ENCODE peak calls at places on chromosome 20, in five cellular contexts. G, E, Y, M and Q are unnamed samples.
A peak's percentile ranks its signal among the peaks of the same experiment; 100 is the strongest.

GRCh38 chr20:40339661-40340449 is 349.2 kb downstream of the MAFB start:
- DNase-seq in Y (no peak), G (no peak), E (no peak), M (no peak), Q (peak; percentile 93)

GRCh38 chr20:1524004-1524403 is 32.8 kb upstream of the SIRPB2 start:
- DNase-seq in Y (no peak), E (no peak), G (no peak), M (peak; percentile 40), Q (peak; percentile 98)

GRCh38 chr20:50120935-50121693 is 8.2 kb upstream of the UBE2V1 start:
- DNase-seq in E (peak; percentile 79), M (peak; percentile 67), Y (no peak), G (peak; percentile 84), Q (peak; percentile 74)

GRCh38 chr20:58547527-58548475 is 32.6 kb upstream of the APCDD1L start:
- DNase-seq in M (peak; percentile 49), E (no peak), Y (no peak), G (no peak), Q (no peak)

GRCh38 chr20:60000271-60001026 is 42.2 kb downstream of the CDH26 start:
- DNase-seq in E (no peak), G (no peak), Y (no peak), M (no peak), Q (peak; percentile 21)

GRCh38 chr20:32316667-32317066 is 39.2 kb downstream of the KIF3B start:
- DNase-seq in E (no peak), Y (no peak), M (no peak), G (no peak), Q (no peak)

GRCh38 chr20:50019466-50020256 is 36.9 kb downstream of the SNAI1 start:
- DNase-seq in G (no peak), M (no peak), E (no peak), Y (no peak), Q (no peak)

GRCh38 chr20:19588731-19589130 is 169.3 kb upstream of the RIN2 start:
- DNase-seq in G (peak; percentile 16), M (no peak), Y (no peak), E (no peak), Q (no peak)

GRCh38 chr20:15673206-15673605 is 900.0 kb downstream of the KIF16B start:
- DNase-seq in Y (no peak), M (peak; percentile 76), G (no peak), E (no peak), Q (no peak)

GRCh38 chr20:1417273-1417672 is 24.4 kb upstream of the FKBP1A start:
- DNase-seq in M (no peak), G (peak; percentile 70), E (no peak), Y (no peak), Q (no peak)

GRCh38 chr20:50762435-50763201 is 31.2 kb downstream of the PARD6B start:
- DNase-seq in Y (no peak), G (peak; percentile 34), E (peak; percentile 51), M (no peak), Q (no peak)

GRCh38 chr20:23326774-23327173 is 23.8 kb upstream of the NXT1 start:
- DNase-seq in M (no peak), G (no peak), Y (no peak), E (no peak), Q (no peak)

GRCh38 chr20:36243726-36244125 is 7.4 kb downstream of the AAR2 start:
- DNase-seq in M (no peak), E (no peak), G (no peak), Y (no peak), Q (no peak)

GRCh38 chr20:32880635-32881034 is 21.9 kb downstream of the EFCAB8 start:
- DNase-seq in G (no peak), Y (no peak), E (no peak), M (no peak), Q (no peak)

GRCh38 chr20:18666803-18667460 is 79.1 kb downstream of the DTD1 start:
- DNase-seq in G (no peak), Y (no peak), E (no peak), M (no peak), Q (no peak)

GRCh38 chr20:1856419-1856818 is 38.8 kb upstream of the SIRPA start:
- DNase-seq in E (no peak), M (no peak), G (no peak), Y (no peak), Q (no peak)

DNA sequence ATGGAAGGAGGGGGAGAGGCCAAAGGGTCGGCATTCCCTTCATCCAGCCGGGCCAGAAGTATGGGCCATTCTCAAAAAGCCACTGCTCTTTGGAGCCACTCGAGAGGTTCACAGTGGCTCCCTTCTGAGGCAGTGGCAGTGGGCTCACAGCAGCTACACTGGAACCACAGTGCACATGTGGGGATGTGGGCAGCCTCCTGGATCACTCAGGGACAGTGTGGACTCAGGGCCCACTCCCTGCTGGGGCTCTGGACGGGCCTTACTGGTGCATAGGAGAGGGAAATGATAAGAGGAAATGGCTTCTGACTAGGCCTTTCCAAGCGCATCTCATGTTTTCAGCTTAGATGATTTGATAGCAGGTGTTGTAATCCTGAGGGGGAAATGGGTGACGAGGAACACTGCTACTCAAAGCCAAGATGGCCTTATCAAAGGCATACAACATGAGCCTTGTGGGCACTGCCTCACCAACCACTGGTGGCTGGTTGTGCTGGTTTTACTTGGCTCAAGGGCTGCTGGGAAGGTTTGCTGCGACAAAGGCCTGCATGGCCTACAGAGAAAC is 44.0 kb downstream of the PANK2 start:
- DNase-seq in G (no peak), E (no peak), M (no peak), Y (no peak), Q (peak; percentile 51)
- H3K4me3 ChIP-seq in G (no peak overlapping the region), E (no peak overlapping the region), M (no peak overlapping the region), Y (no peak overlapping the region), Q (no peak overlapping the region)

GRCh38 chr20:62825288-62825993 is 8.6 kb downstream of the COL9A3 start:
- DNase-seq in M (no peak), G (no peak), Y (no peak), E (no peak), Q (peak; percentile 21)

GRCh38 chr20:62825994-62826645 is 9.3 kb downstream of the COL9A3 start:
- DNase-seq in G (no peak), Y (no peak), M (no peak), E (no peak), Q (peak; percentile 14)

GRCh38 chr20:62822788-62823651 is 6.2 kb downstream of the COL9A3 start:
- DNase-seq in G (peak; percentile 98), M (no peak), Y (peak; percentile 83), E (peak; percentile 92), Q (peak; percentile 91)

GRCh38 chr20:62823688-62824475 is 7.0 kb downstream of the COL9A3 start:
- DNase-seq in Y (no peak), M (no peak), E (no peak), G (no peak), Q (no peak)

DNA sequence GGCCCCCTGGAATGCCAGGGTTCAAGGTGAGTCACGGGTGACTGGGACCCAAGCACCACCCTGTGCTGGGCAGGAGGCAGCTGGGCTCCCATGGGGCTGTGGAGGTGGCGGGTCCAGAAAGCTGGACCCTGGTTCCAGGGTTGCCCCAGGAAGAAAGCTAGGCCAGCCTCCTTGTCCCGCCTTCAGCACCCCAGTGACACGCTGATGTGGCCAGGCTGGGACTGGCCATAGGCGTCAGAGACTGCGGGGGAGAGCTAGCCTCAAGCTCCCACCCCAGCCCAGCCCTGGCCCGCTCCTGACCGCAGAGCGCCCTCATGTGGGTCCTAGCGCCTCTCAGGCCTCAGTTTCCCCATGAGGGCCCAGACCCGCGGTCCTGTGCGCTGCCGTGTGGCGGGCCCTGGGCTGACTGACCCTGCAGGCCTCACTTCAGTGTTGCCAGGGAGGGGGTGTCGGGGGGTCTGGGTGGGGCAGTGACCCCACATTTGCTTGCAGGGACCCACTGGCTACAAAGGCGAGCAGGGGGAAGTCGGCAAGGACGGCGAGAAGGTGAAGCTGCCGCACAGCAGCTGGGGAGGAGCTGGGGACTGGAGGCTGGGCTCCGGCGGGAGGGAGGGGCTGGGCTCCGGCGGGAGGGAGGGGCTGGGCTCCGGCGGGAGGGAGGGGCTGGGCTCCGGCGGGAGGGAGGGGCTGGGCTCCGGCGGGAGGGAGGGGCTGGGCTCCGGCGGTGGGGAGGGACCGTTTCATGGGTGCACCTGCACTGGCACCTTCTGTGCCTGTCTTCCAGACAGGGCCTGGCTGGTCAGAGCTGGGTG is 7.8 kb downstream of the COL9A3 start:
- DNase-seq in E (no peak), M (no peak), Y (peak; percentile 76), G (peak; percentile 62), Q (peak; percentile 88)
- TF ChIP-seq MYC in E (no peak), M (no peak), Y (no peak), G (no peak), Q (no peak)

DNA sequence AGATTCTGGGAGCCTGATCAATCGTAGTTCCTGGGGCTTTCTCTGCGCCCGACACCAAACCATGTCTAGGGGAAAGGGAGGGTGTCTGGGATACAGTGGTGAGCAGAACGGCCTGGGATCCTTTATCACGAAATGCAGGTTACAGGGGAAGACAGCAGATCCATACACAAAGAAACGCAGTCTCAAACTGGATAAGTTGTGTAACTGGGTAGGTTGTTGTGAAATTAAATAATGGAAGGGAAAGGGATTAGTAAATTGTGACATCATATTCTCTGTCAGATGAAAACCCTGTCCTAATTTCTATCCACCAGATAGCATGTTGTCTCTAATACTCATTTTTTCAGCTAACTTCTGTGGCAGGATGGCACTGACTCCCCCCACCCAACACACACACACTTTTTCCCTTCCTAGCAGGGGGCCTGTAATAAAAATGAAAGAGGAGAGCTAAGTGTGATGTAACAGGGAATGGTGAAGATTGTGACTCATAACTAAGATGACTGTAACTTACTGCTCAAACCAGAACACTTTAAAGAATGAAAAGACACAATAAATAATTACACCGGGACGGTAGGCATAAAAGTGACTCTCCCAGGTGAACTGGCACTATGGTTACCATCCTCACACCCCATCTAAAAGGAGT is 758 bp upstream of the TRPC4AP start:
- DNase-seq in Y (no peak), M (peak; percentile 31), E (peak; percentile 47), G (no peak), Q (peak; percentile 89)
- TF ChIP-seq MAX in Y (no peak), M (no peak), E (no peak), G (no peak), Q (no peak)

DNA sequence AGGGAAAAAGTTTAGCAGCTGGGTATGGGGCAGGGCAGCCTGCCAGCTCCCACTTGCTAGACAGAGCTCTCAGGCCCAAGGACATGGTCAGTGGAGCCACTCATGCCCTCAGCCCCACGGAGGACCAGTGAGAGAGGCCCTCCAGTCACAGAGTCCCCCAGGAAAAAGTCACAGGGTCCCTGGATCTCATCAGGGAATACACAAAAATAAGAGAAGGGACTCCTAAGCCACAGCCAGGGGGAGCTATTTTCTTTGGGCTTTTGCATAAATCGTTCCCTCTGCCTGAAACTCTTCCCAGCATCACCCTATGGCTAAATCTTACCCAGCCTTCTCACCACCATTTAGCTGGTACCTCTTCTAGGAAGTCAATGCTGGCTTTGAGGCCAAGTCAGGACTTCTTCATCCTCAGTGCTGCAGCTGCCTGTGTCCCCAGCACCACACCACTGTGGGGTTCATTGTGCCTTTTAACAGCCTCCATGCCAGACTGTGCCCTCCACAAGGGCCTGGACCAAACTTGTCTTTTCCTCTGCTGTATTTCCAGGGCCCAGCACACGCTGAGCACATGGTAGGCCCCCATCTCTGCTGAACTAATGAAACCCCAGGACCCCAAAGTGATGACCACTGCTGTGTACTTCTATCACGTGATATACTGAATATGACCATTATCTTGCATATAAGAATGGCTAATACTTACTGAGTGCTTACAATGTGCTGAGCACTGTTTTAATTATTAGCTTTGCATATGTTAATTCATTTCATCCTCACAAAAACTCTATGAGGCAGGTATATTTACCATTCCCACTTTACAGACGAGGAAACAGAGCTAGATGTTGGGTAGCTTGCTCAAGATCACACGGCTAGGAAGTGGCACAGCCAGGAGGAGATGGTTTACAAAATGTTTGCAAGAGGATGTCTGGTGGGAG is 2.0 kb downstream of the ZNF335 start:
- DNase-seq in E (peak; percentile 76), M (peak; percentile 43), G (peak; percentile 86), Y (peak; percentile 48), Q (peak; percentile 85)
- H3K4me3 ChIP-seq in E (peak overlapping the region; percentile 95), M (no peak overlapping the region), G (peak overlapping the region; percentile 97), Y (peak overlapping the region; percentile 82), Q (peak overlapping the region; percentile 97)

GRCh38 chr20:5492941-5493340 is 176.2 kb upstream of the PROKR2 start:
- DNase-seq in Y (no peak), E (no peak), G (no peak), M (no peak), Q (no peak)
- TF ChIP-seq MYC in Y (no peak), E (no peak), G (no peak), M (no peak), Q (no peak)